ENCODE peak calls at places on chromosomes 11 and 22, in four cellular contexts. C is psoas muscle, F is neural progenitor cell, D is stomach. T is an unnamed sample.
A peak's percentile ranks its signal among the peaks of the same experiment; 100 is the strongest.

GRCh38 chr11:82831364-82831763 is 68.9 kb downstream of the PRCP start:
- DNase-seq in C (no peak), F (no peak), D (no peak), T (no peak)

GRCh38 chr11:92550871-92551270 is 326.3 kb downstream of the FAT3 start:
- DNase-seq in C (no peak), F (no peak), D (no peak), T (no peak)

GRCh38 chr11:66317322-66317765 is 500 bp upstream of the CD248 start:
- DNase-seq in C (peak; percentile 51), F (no peak), D (no peak), T (no peak)

GRCh38 chr11:34850339-34850738 is 65.8 kb downstream of the APIP start:
- DNase-seq in C (no peak), F (no peak), D (no peak), T (no peak)

GRCh38 chr11:72683782-72684200 is 9.6 kb upstream of the PDE2A start:
- DNase-seq in C (peak; percentile 71), F (peak; percentile 81), D (peak; percentile 68), T (peak; percentile 68)

GRCh38 chr11:78902771-78903507 is 328.3 kb upstream of the NARS2 start:
- DNase-seq in C (no peak), F (no peak), D (no peak), T (no peak)

GRCh38 chr11:130451261-130452019 is 3.0 kb downstream of the ADAMTS15 start:
- DNase-seq in C (no peak), F (no peak), D (peak; percentile 63), T (no peak)

GRCh38 chr11:45661417-45662055 is 3.9 kb downstream of the CHST1 start:
- DNase-seq in C (no peak), F (no peak), D (no peak), T (no peak)

GRCh38 chr11:2103666-2104523 is 35.3 kb downstream of the IGF2 start:
- DNase-seq in C (no peak), F (no peak), D (no peak), T (no peak)

GRCh38 chr11:120516461-120517389 is 5.2 kb downstream of the GRIK4 start:
- DNase-seq in C (no peak), F (peak; percentile 36), D (no peak), T (no peak)

GRCh38 chr22:24146791-24147353 is 34.4 kb upstream of the SUSD2 start:
- DNase-seq in C (no peak), F (peak; percentile 16), D (no peak), T (no peak)

GRCh38 chr11:125175896-125176575 is 11.5 kb downstream of the PKNOX2 start:
- DNase-seq in C (no peak), F (no peak), D (no peak), T (no peak)

GRCh38 chr22:20583471-20583922 is 76.1 kb downstream of the MED15 start:
- DNase-seq in C (no peak), F (peak; percentile 46), D (no peak), T (no peak)

GRCh38 chr11:114159802-114160588 is 100.5 kb downstream of the ZBTB16 start:
- DNase-seq in C (peak; percentile 100), F (peak; percentile 55), D (peak; percentile 100), T (peak; percentile 97)

GRCh38 chr11:46327829-46328228 is 19.4 kb upstream of the DGKZ start:
- DNase-seq in C (no peak), F (no peak), D (no peak), T (no peak)

GRCh38 chr11:100876826-100877545 is 189.9 kb downstream of the ARHGAP42 start:
- DNase-seq in C (no peak), F (no peak), D (no peak), T (no peak)

GRCh38 chr11:133127746-133128145 is 404.6 kb downstream of the OPCML start:
- DNase-seq in C (no peak), F (no peak), D (no peak), T (no peak)

GRCh38 chr11:18064035-18064434 is 18.0 kb upstream of the TPH1 start:
- DNase-seq in C (no peak), F (no peak), D (no peak), T (no peak)

GRCh38 chr22:17368727-17369552 is at the start of gene CECR2:
- DNase-seq in C (peak; percentile 62), F (peak; percentile 95), D (no peak), T (no peak)

GRCh38 chr11:95638501-95638900 is 151.1 kb downstream of the FAM76B start:
- DNase-seq in C (no peak), F (no peak), D (no peak), T (no peak)

GRCh38 chr11:8707541-8708270 is 25.1 kb downstream of the RPL27A start:
- DNase-seq in C (peak; percentile 81), F (no peak), D (no peak), T (no peak)

GRCh38 chr11:5691963-5692358 is 2.4 kb downstream of the TRIM22 start:
- DNase-seq in C (no peak), F (no peak), D (no peak), T (no peak)

GRCh38 chr11:15926071-15926470 is 430.3 kb downstream of the SOX6 start:
- DNase-seq in C (no peak), F (no peak), D (no peak), T (no peak)

GRCh38 chr11:105056446-105056845 is 11.3 kb upstream of the CARD16 start:
- DNase-seq in C (no peak), F (no peak), D (no peak), T (no peak)

GRCh38 chr11:61917043-61917356 is 366 bp downstream of the RAB3IL1 start:
- DNase-seq in C (no peak), F (no peak), D (no peak), T (no peak)

GRCh38 chr11:123239371-123240150 is 44.5 kb upstream of the CLMP start:
- DNase-seq in C (no peak), F (no peak), D (no peak), T (no peak)

GRCh38 chr11:117972589-117973445 is 13.4 kb upstream of the IL10RA start:
- DNase-seq in C (no peak), F (no peak), D (no peak), T (no peak)

GRCh38 chr11:40924915-40925314 is 534.5 kb downstream of the LRRC4C start:
- DNase-seq in C (no peak), F (peak; percentile 3), D (no peak), T (no peak)

GRCh38 chr11:106724293-106724892 is 293.9 kb downstream of the GUCY1A2 start:
- DNase-seq in C (no peak), F (no peak), D (no peak), T (no peak)

GRCh38 chr22:20803696-20804324 is 29.9 kb downstream of the SERPIND1 start:
- DNase-seq in C (peak; percentile 19), F (peak; percentile 67), D (peak; percentile 40), T (no peak)

GRCh38 chr11:44632466-44633123 is 67.1 kb downstream of the CD82 start:
- DNase-seq in C (peak; percentile 48), F (peak; percentile 64), D (peak; percentile 33), T (no peak)

GRCh38 chr11:123561046-123561781 is 93.2 kb downstream of the SCN3B start:
- DNase-seq in C (peak; percentile 35), F (peak; percentile 58), D (peak; percentile 49), T (no peak)

GRCh38 chr11:93738647-93739081 is 2.6 kb downstream of the TAF1D start:
- DNase-seq in C (no peak), F (peak; percentile 14), D (no peak), T (no peak)

GRCh38 chr11:111730871-111731591 is 35.2 kb downstream of the PPP2R1B start:
- DNase-seq in C (peak; percentile 74), F (no peak), D (peak; percentile 76), T (no peak)

GRCh38 chr22:29536411-29536810 is 17.1 kb downstream of the THOC5 start:
- DNase-seq in C (no peak), F (no peak), D (no peak), T (no peak)

GRCh38 chr11:107696140-107696539 is 15.7 kb downstream of the SLN start:
- DNase-seq in C (no peak), F (no peak), D (no peak), T (no peak)

GRCh38 chr22:47290706-47291430 is 528.4 kb downstream of the TBC1D22A start:
- DNase-seq in C (no peak), F (no peak), D (no peak), T (no peak)
- H3K9me3 ChIP-seq in C (no peaks in the 10 kb centered on the region), F (no peaks in the 10 kb centered on the region), D (no peaks in the 10 kb centered on the region), T (no peaks in the 10 kb centered on the region)

DNA sequence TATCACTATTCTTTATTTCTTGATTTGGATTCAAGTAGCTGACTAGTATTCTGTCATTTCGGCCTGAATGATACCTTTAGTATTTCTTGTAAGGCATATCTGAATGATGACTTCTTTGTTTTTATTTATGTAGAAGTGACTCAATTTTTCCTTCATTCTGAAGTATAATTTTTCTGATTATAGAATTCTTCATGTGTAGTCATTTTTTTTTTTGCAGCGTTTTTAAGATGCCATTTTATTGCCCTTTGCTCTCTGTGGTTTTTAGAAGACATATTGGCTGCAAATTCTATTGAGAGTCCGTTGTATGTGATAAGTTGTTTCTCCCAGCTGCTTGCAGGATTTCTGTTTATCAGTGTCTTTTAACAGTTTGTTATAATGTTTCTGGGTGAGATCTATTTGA is 1224.8 kb downstream of the JRKL start:
- DNase-seq in C (no peak), F (no peak), D (no peak), T (no peak)
- H3K9me3 ChIP-seq in C (peaks cover 12% of the 10 kb centered on the region), F (no peaks in the 10 kb centered on the region), D (peaks cover 3% of the 10 kb centered on the region), T (no peaks in the 10 kb centered on the region)

GRCh38 chr22:49142281-49142680 is 685.4 kb downstream of the BRD1 start:
- DNase-seq in C (no peak), F (no peak), D (no peak), T (no peak)

GRCh38 chr22:49141761-49142160 is 685.9 kb downstream of the BRD1 start:
- DNase-seq in C (no peak), F (no peak), D (no peak), T (no peak)

GRCh38 chr22:49146511-49146910 is 681.2 kb downstream of the BRD1 start:
- DNase-seq in C (no peak), F (no peak), D (no peak), T (no peak)

GRCh38 chr22:49142891-49143290 is 684.8 kb downstream of the BRD1 start:
- DNase-seq in C (no peak), F (no peak), D (no peak), T (no peak)

DNA sequence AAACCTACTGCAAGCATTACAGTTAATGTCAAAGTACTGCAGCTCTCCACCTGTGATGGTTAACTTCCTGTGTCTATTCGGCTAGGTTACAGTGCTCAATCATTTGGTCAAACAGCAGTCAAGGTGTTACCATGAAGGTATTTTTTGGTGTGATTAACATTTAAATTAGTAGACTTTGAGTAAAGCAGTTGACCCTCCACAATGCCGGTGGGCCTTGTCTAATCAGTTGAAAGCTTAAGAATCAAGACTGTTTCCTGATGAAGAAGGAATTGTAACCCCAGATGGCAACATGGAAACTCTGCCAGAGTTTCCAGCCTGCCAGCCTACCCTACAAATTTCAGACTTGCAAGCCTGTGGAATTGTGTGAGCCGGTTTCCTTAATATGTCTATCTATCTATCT is 683.9 kb downstream of the BRD1 start:
- DNase-seq in C (no peak), F (no peak), D (no peak), T (no peak)
- H3K9me3 ChIP-seq in C (peaks cover 5% of the 10 kb centered on the region), F (no peaks in the 10 kb centered on the region), D (no peaks in the 10 kb centered on the region), T (peaks cover 2% of the 10 kb centered on the region)

GRCh38 chr22:47200273-47201051 is 438.0 kb downstream of the TBC1D22A start:
- DNase-seq in C (no peak), F (no peak), D (peak; percentile 25), T (no peak)
- H3K9me3 ChIP-seq in C (no peaks in the 10 kb centered on the region), F (no peaks in the 10 kb centered on the region), D (no peaks in the 10 kb centered on the region), T (no peaks in the 10 kb centered on the region)